ENCODE peak calls at places on chromosomes 7 and 10, in five cellular contexts. W is uterus, D is Karpas-422, O is brain microvascular endothelial cell, Z is body of pancreas. V is an unnamed sample.
A peak's percentile ranks its signal among the peaks of the same experiment; 100 is the strongest.

GRCh38 chr10:59387951-59388431 is 25.6 kb upstream of the FAM13C start:
- DNase-seq in Z (no peak), W (no peak), D (no peak), O (peak; percentile 94), V (no peak)

GRCh38 chr7:38413784-38414183 is 140.3 kb upstream of the TARP start:
- DNase-seq in O (no peak), D (peak; percentile 52), W (no peak), Z (no peak), V (no peak)

GRCh38 chr10:114174462-114175190 is 623 bp upstream of the CCDC186 start:
- DNase-seq in W (peak; percentile 45), O (peak; percentile 24), D (no peak), Z (peak; percentile 59), V (peak; percentile 76)

GRCh38 chr10:12241810-12242529 is 46.0 kb downstream of the CDC123 start:
- DNase-seq in O (peak; percentile 66), W (no peak), D (no peak), Z (no peak), V (no peak)

GRCh38 chr7:31171216-31171750 is 119.2 kb downstream of the ADCYAP1R1 start:
- DNase-seq in Z (no peak), O (no peak), D (peak; percentile 11), W (no peak), V (no peak)

GRCh38 chr10:100364735-100365391 is 17.8 kb downstream of the SCD start:
- DNase-seq in Z (peak; percentile 92), W (peak; percentile 89), O (peak; percentile 60), D (no peak), V (peak; percentile 81)

GRCh38 chr7:7183833-7184463 is 1.6 kb downstream of the C1GALT1 start:
- DNase-seq in W (no peak), Z (no peak), D (no peak), O (no peak), V (no peak)

GRCh38 chr7:27735165-27735564 is 4.8 kb upstream of the TAX1BP1 start:
- DNase-seq in Z (no peak), D (no peak), W (no peak), O (no peak), V (no peak)

GRCh38 chr7:157019718-157020451 is 9.4 kb upstream of the MNX1 start:
- DNase-seq in D (no peak), W (no peak), O (no peak), Z (no peak), V (no peak)

GRCh38 chr7:74126220-74126880 is 42.7 kb downstream of the LIMK1 start:
- DNase-seq in D (no peak), Z (no peak), O (no peak), W (no peak), V (no peak)

DNA sequence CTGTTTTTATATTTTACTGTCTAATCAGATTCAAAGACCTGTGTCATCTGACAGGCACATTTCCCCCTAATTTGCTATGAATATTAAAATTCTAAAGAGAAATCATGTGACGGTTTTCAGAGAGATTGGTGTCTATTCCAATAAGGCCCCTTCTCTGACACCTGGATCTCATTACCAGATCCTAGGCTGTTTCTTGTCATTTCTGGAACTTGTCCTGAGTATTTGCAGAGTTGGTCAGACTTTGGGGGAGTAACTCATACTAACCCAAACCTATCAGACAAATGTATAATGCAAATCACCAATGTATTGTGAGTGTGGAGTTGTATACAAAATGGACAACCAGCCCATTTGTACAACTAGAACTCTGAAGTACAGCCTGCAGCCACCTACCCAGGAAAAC is 29.5 kb downstream of the MYO1G start:
- DNase-seq in Z (no peak), D (no peak), O (no peak), W (no peak), V (no peak)
- H3K4me3 ChIP-seq in Z (no peak overlapping the region), D (no peak overlapping the region), O (no peak overlapping the region), W (no peak overlapping the region), V (no peak overlapping the region)

DNA sequence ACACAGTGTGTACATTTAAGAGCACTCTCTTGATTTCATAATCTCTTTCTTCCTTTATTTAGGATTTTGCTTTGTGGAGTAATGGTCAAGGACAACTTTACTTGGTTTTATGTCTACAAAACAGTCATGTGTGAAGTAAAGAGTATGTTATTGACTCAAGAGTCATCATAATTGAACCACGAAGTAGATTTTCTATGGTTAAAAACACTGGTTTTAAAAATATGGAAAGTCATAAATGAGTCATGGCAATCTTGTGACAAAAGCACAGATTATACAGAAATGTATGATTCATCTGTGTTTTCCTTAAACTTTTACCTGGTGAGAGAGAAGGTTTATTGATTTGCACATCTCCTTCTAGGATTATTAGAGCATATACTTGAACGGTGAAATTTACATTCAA is 969.7 kb downstream of the GATA3 start:
- DNase-seq in D (no peak), W (no peak), Z (no peak), O (no peak), V (no peak)
- H3K4me3 ChIP-seq in D (no peak overlapping the region), W (no peak overlapping the region), Z (no peak overlapping the region), O (no peak overlapping the region), V (no peak overlapping the region)

GRCh38 chr7:18829101-18829486 is 288.3 kb downstream of the TWIST1 start:
- DNase-seq in Z (no peak), W (no peak), O (no peak), D (no peak), V (no peak)

GRCh38 chr7:18831943-18832342 is 285.5 kb downstream of the TWIST1 start:
- DNase-seq in D (no peak), O (no peak), Z (no peak), W (no peak), V (no peak)

GRCh38 chr7:18828333-18829100 is 288.9 kb downstream of the TWIST1 start:
- DNase-seq in W (peak; percentile 20), D (no peak), Z (no peak), O (no peak), V (no peak)

GRCh38 chr7:18829518-18830252 is 287.8 kb downstream of the TWIST1 start:
- DNase-seq in Z (no peak), D (no peak), W (no peak), O (peak; percentile 60), V (no peak)

GRCh38 chr7:18831381-18831901 is 286.0 kb downstream of the TWIST1 start:
- DNase-seq in D (no peak), O (no peak), W (no peak), Z (no peak), V (no peak)
- H3K4me3 ChIP-seq in D (no peak overlapping the region), O (no peak overlapping the region), W (no peak overlapping the region), Z (no peak overlapping the region), V (no peak overlapping the region)

GRCh38 chr10:132675031-132675740 is 110.8 kb downstream of the NKX6-2 start:
- DNase-seq in Z (peak; percentile 12), W (no peak), D (no peak), O (no peak), V (no peak)

GRCh38 chr10:132677096-132677904 is 108.6 kb downstream of the NKX6-2 start:
- DNase-seq in W (peak; percentile 10), O (no peak), Z (peak; percentile 13), D (no peak), V (no peak)

GRCh38 chr10:132674311-132674710 is 111.6 kb downstream of the NKX6-2 start:
- DNase-seq in W (no peak), D (no peak), O (no peak), Z (peak; percentile 5), V (no peak)

GRCh38 chr10:132677905-132678298 is 108.0 kb downstream of the NKX6-2 start:
- DNase-seq in Z (peak; percentile 6), O (no peak), W (peak; percentile 1), D (no peak), V (no peak)

DNA sequence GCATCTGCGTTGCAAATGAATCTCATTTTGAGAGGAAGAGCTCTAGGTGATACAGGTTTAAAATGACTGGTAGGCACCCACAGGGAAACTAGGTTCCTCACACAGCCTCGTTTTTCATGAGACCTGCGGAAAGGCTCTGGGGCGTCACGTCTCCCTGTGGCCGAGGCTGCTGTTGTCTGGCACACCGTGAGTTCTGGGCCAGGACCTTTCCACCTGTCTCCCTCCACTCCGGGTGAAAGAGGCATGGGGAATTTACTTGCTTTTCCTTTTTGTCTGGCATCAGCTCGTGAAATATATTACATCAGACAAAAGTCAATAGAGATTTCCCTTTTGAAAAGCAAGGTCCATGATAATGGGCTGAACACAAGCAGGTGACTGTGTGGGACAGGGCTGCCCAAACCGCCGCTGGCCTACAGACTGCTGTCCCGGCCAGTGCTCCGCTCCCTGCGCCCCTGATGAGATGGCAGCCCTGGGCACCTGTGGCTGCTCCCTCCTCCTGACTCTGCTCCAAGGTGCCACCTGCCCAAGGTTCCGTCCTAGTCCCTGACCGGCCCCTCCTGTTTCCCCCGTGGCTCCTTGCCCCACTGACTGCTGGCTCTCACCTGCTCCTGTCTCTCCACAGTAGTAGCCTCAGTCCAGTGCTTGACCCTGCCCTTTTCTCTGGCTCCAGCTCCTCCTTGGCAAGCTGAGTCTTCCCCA is 109.6 kb downstream of the NKX6-2 start:
- DNase-seq in D (no peak), Z (peak; percentile 83), W (no peak), O (no peak), V (no peak)
- H3K4me3 ChIP-seq in D (no peak overlapping the region), Z (no peak overlapping the region), W (no peak overlapping the region), O (no peak overlapping the region), V (no peak overlapping the region)

GRCh38 chr10:73865459-73866442 is 8.6 kb downstream of the CAMK2G start:
- DNase-seq in O (no peak), D (peak; percentile 83), W (no peak), Z (no peak), V (peak; percentile 56)
- H3K4me3 ChIP-seq in O (no peak overlapping the region), D (peak overlapping the region; percentile 56), W (no peak overlapping the region), Z (no peak overlapping the region), V (no peak overlapping the region)

DNA sequence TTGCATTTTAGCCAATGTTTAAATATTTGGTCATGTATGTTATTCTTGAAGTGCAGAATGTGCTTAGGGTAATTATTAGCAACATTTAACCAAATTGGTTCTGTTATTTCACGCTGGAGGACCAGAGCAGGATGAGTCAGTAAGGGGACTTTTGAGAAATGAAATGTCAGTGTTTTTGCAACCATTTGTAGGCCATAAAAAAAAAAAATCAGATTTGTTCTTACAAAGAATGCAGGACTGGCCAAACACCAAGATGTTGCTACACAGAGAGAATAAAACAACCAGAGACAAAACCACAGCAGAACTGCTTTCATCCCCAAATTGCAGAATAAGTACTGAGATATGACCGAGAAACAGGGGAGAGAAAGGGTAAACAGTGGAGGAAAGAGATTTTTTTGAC is 62.1 kb downstream of the TPST1 start:
- DNase-seq in Z (no peak), O (peak; percentile 77), D (no peak), W (peak; percentile 88), V (no peak)
- H3K4me3 ChIP-seq in Z (no peak overlapping the region), O (no peak overlapping the region), D (no peak overlapping the region), W (no peak overlapping the region), V (no peak overlapping the region)

GRCh38 chr7:5526190-5527037 is 102.8 kb upstream of the TNRC18 start:
- DNase-seq in W (no peak), D (peak; percentile 80), Z (peak; percentile 35), O (no peak), V (peak; percentile 39)
- H3K4me3 ChIP-seq in W (peak overlapping the region; percentile 84), D (no peak overlapping the region), Z (no peak overlapping the region), O (peak overlapping the region; percentile 97), V (no peak overlapping the region)

GRCh38 chr10:81847675-81848074 is 27.3 kb upstream of the NRG3 start:
- DNase-seq in O (no peak), D (no peak), Z (no peak), W (no peak), V (no peak)

GRCh38 chr10:81843042-81843441 is 32.0 kb upstream of the NRG3 start:
- DNase-seq in O (no peak), W (no peak), Z (no peak), D (peak; percentile 44), V (no peak)

GRCh38 chr10:81848514-81848913 is 26.5 kb upstream of the NRG3 start:
- DNase-seq in O (no peak), Z (no peak), D (no peak), W (no peak), V (no peak)

GRCh38 chr10:81848931-81849330 is 26.1 kb upstream of the NRG3 start:
- DNase-seq in W (no peak), D (no peak), O (no peak), Z (no peak), V (no peak)
- H3K4me3 ChIP-seq in W (no peak overlapping the region), D (no peak overlapping the region), O (no peak overlapping the region), Z (no peak overlapping the region), V (no peak overlapping the region)